ENCODE peak calls at places on chromosomes 6 and 20, in ten cellular contexts. One of them, this sample, is unnamed.

GRCh38 chr6:82072113-82072512 is 175.4 kb downstream of the IBTK start:
- DNase-seq in stimulated activated CD4-positive, alpha-beta T cell treated with anti-CD3 and anti-CD28 coated beads, Interleukin-1b, Interleukin-23, amount 100 ng/mL, for 1 hour: no peak
- DNase-seq in endothelial cell: no peak
- DNase-seq in upper lobe of right lung: no peak
- DNase-seq in NCI-H1417: peak; percentile 98
- DNase-seq in right lobe of liver: no peak
- DNase-seq in NCI-H1436: peak; percentile 77
- DNase-seq in IMR-90: peak; percentile 20
- DNase-seq in sigmoid colon: no peak
- DNase-seq in GM03348: no peak
- DNase-seq in this sample: no peak

GRCh38 chr6:13302751-13303667 is 25.3 kb downstream of the TBC1D7 start:
- DNase-seq in sigmoid colon: peak; percentile 78
- DNase-seq in stimulated activated CD4-positive, alpha-beta T cell treated with anti-CD3 and anti-CD28 coated beads, Interleukin-1b, Interleukin-23, amount 100 ng/mL, for 1 hour: no peak
- DNase-seq in endothelial cell: no peak
- DNase-seq in GM03348: peak; percentile 91
- DNase-seq in NCI-H1436: no peak
- DNase-seq in IMR-90: peak; percentile 98
- DNase-seq in NCI-H1417: no peak
- DNase-seq in upper lobe of right lung: peak; percentile 75
- DNase-seq in right lobe of liver: peak; percentile 70
- DNase-seq in this sample: no peak

GRCh38 chr6:150115769-150116168 is 27.1 kb upstream of the PPP1R14C start:
- DNase-seq in NCI-H1417: no peak
- DNase-seq in GM03348: no peak
- DNase-seq in endothelial cell: no peak
- DNase-seq in NCI-H1436: no peak
- DNase-seq in upper lobe of right lung: no peak
- DNase-seq in stimulated activated CD4-positive, alpha-beta T cell treated with anti-CD3 and anti-CD28 coated beads, Interleukin-1b, Interleukin-23, amount 100 ng/mL, for 1 hour: no peak
- DNase-seq in sigmoid colon: no peak
- DNase-seq in IMR-90: no peak
- DNase-seq in right lobe of liver: no peak
- DNase-seq in this sample: no peak

GRCh38 chr20:43893930-43894329 is 20.7 kb upstream of the TOX2 start:
- DNase-seq in GM03348: no peak
- DNase-seq in NCI-H1417: no peak
- DNase-seq in IMR-90: peak; percentile 24
- DNase-seq in upper lobe of right lung: no peak
- DNase-seq in stimulated activated CD4-positive, alpha-beta T cell treated with anti-CD3 and anti-CD28 coated beads, Interleukin-1b, Interleukin-23, amount 100 ng/mL, for 1 hour: no peak
- DNase-seq in sigmoid colon: no peak
- DNase-seq in NCI-H1436: no peak
- DNase-seq in right lobe of liver: no peak
- DNase-seq in endothelial cell: no peak
- DNase-seq in this sample: no peak

GRCh38 chr6:81826785-81827184 is 74.3 kb upstream of the TENT5A start:
- DNase-seq in right lobe of liver: no peak
- DNase-seq in upper lobe of right lung: no peak
- DNase-seq in endothelial cell: no peak
- DNase-seq in NCI-H1436: no peak
- DNase-seq in NCI-H1417: no peak
- DNase-seq in GM03348: no peak
- DNase-seq in sigmoid colon: no peak
- DNase-seq in stimulated activated CD4-positive, alpha-beta T cell treated with anti-CD3 and anti-CD28 coated beads, Interleukin-1b, Interleukin-23, amount 100 ng/mL, for 1 hour: no peak
- DNase-seq in IMR-90: no peak
- DNase-seq in this sample: no peak

GRCh38 chr6:156268849-156269248 is 508.3 kb upstream of the ARID1B start:
- DNase-seq in stimulated activated CD4-positive, alpha-beta T cell treated with anti-CD3 and anti-CD28 coated beads, Interleukin-1b, Interleukin-23, amount 100 ng/mL, for 1 hour: no peak
- DNase-seq in endothelial cell: no peak
- DNase-seq in sigmoid colon: no peak
- DNase-seq in NCI-H1436: no peak
- DNase-seq in right lobe of liver: no peak
- DNase-seq in NCI-H1417: no peak
- DNase-seq in IMR-90: no peak
- DNase-seq in GM03348: no peak
- DNase-seq in upper lobe of right lung: no peak
- DNase-seq in this sample: no peak

GRCh38 chr6:5457983-5458683 is 196.8 kb downstream of the FARS2 start:
- DNase-seq in endothelial cell: no peak
- DNase-seq in upper lobe of right lung: peak; percentile 83
- DNase-seq in sigmoid colon: no peak
- DNase-seq in NCI-H1436: no peak
- DNase-seq in NCI-H1417: peak; percentile 22
- DNase-seq in stimulated activated CD4-positive, alpha-beta T cell treated with anti-CD3 and anti-CD28 coated beads, Interleukin-1b, Interleukin-23, amount 100 ng/mL, for 1 hour: no peak
- DNase-seq in right lobe of liver: peak; percentile 85
- DNase-seq in GM03348: no peak
- DNase-seq in IMR-90: no peak
- DNase-seq in this sample: no peak

GRCh38 chr20:46108976-46109375 is 9.1 kb upstream of the CD40 start:
- DNase-seq in NCI-H1417: no peak
- DNase-seq in sigmoid colon: no peak
- DNase-seq in endothelial cell: no peak
- DNase-seq in right lobe of liver: no peak
- DNase-seq in GM03348: no peak
- DNase-seq in stimulated activated CD4-positive, alpha-beta T cell treated with anti-CD3 and anti-CD28 coated beads, Interleukin-1b, Interleukin-23, amount 100 ng/mL, for 1 hour: no peak
- DNase-seq in IMR-90: no peak
- DNase-seq in upper lobe of right lung: no peak
- DNase-seq in NCI-H1436: no peak
- DNase-seq in this sample: no peak

GRCh38 chr6:159249150-159249549 is 80.0 kb downstream of the FNDC1 start:
- DNase-seq in stimulated activated CD4-positive, alpha-beta T cell treated with anti-CD3 and anti-CD28 coated beads, Interleukin-1b, Interleukin-23, amount 100 ng/mL, for 1 hour: no peak
- DNase-seq in right lobe of liver: no peak
- DNase-seq in GM03348: peak; percentile 73
- DNase-seq in sigmoid colon: no peak
- DNase-seq in NCI-H1417: no peak
- DNase-seq in upper lobe of right lung: no peak
- DNase-seq in IMR-90: no peak
- DNase-seq in NCI-H1436: no peak
- DNase-seq in endothelial cell: no peak
- DNase-seq in this sample: no peak

GRCh38 chr6:7587631-7588100 is 2.3 kb upstream of the SNRNP48 start:
- DNase-seq in IMR-90: peak; percentile 69
- DNase-seq in NCI-H1436: no peak
- DNase-seq in sigmoid colon: no peak
- DNase-seq in stimulated activated CD4-positive, alpha-beta T cell treated with anti-CD3 and anti-CD28 coated beads, Interleukin-1b, Interleukin-23, amount 100 ng/mL, for 1 hour: no peak
- DNase-seq in right lobe of liver: no peak
- DNase-seq in GM03348: peak; percentile 37
- DNase-seq in NCI-H1417: no peak
- DNase-seq in endothelial cell: no peak
- DNase-seq in upper lobe of right lung: no peak
- DNase-seq in this sample: no peak

GRCh38 chr20:7728373-7728772 is 211.9 kb downstream of the HAO1 start:
- DNase-seq in NCI-H1436: no peak
- DNase-seq in sigmoid colon: no peak
- DNase-seq in stimulated activated CD4-positive, alpha-beta T cell treated with anti-CD3 and anti-CD28 coated beads, Interleukin-1b, Interleukin-23, amount 100 ng/mL, for 1 hour: no peak
- DNase-seq in IMR-90: no peak
- DNase-seq in upper lobe of right lung: no peak
- DNase-seq in NCI-H1417: no peak
- DNase-seq in GM03348: no peak
- DNase-seq in right lobe of liver: no peak
- DNase-seq in endothelial cell: no peak
- DNase-seq in this sample: no peak

GRCh38 chr20:64131406-64131805 is 24.0 kb upstream of the NPBWR2 start:
- DNase-seq in NCI-H1436: no peak
- DNase-seq in NCI-H1417: peak; percentile 74
- DNase-seq in GM03348: no peak
- DNase-seq in endothelial cell: no peak
- DNase-seq in upper lobe of right lung: peak; percentile 32
- DNase-seq in right lobe of liver: no peak
- DNase-seq in sigmoid colon: peak; percentile 39
- DNase-seq in IMR-90: no peak
- DNase-seq in stimulated activated CD4-positive, alpha-beta T cell treated with anti-CD3 and anti-CD28 coated beads, Interleukin-1b, Interleukin-23, amount 100 ng/mL, for 1 hour: no peak
- DNase-seq in this sample: no peak

GRCh38 chr6:43939281-43940070 is 169.5 kb downstream of the VEGFA start:
- DNase-seq in upper lobe of right lung: no peak
- DNase-seq in endothelial cell: no peak
- DNase-seq in sigmoid colon: peak; percentile 59
- DNase-seq in IMR-90: no peak
- DNase-seq in right lobe of liver: no peak
- DNase-seq in NCI-H1436: no peak
- DNase-seq in NCI-H1417: no peak
- DNase-seq in GM03348: no peak
- DNase-seq in stimulated activated CD4-positive, alpha-beta T cell treated with anti-CD3 and anti-CD28 coated beads, Interleukin-1b, Interleukin-23, amount 100 ng/mL, for 1 hour: no peak
- DNase-seq in this sample: no peak

GRCh38 chr6:37279366-37280134 is 21.6 kb upstream of the TMEM217 start:
- DNase-seq in endothelial cell: no peak
- DNase-seq in NCI-H1436: no peak
- DNase-seq in IMR-90: peak; percentile 70
- DNase-seq in upper lobe of right lung: no peak
- DNase-seq in GM03348: peak; percentile 66
- DNase-seq in sigmoid colon: no peak
- DNase-seq in stimulated activated CD4-positive, alpha-beta T cell treated with anti-CD3 and anti-CD28 coated beads, Interleukin-1b, Interleukin-23, amount 100 ng/mL, for 1 hour: no peak
- DNase-seq in NCI-H1417: no peak
- DNase-seq in right lobe of liver: peak; percentile 48
- DNase-seq in this sample: no peak

GRCh38 chr6:118725944-118726343 is 74.6 kb upstream of the CEP85L start:
- DNase-seq in stimulated activated CD4-positive, alpha-beta T cell treated with anti-CD3 and anti-CD28 coated beads, Interleukin-1b, Interleukin-23, amount 100 ng/mL, for 1 hour: peak; percentile 40
- DNase-seq in upper lobe of right lung: no peak
- DNase-seq in GM03348: no peak
- DNase-seq in NCI-H1417: no peak
- DNase-seq in endothelial cell: no peak
- DNase-seq in right lobe of liver: no peak
- DNase-seq in NCI-H1436: no peak
- DNase-seq in sigmoid colon: no peak
- DNase-seq in IMR-90: no peak
- DNase-seq in this sample: peak; percentile 32

GRCh38 chr20:52446421-52447231 is 255.0 kb upstream of the ZFP64 start:
- DNase-seq in upper lobe of right lung: no peak
- DNase-seq in IMR-90: peak; percentile 66
- DNase-seq in endothelial cell: no peak
- DNase-seq in right lobe of liver: no peak
- DNase-seq in stimulated activated CD4-positive, alpha-beta T cell treated with anti-CD3 and anti-CD28 coated beads, Interleukin-1b, Interleukin-23, amount 100 ng/mL, for 1 hour: no peak
- DNase-seq in NCI-H1436: no peak
- DNase-seq in sigmoid colon: no peak
- DNase-seq in GM03348: no peak
- DNase-seq in NCI-H1417: no peak
- DNase-seq in this sample: no peak

GRCh38 chr6:3329491-3330051 is 70.8 kb downstream of the PSMG4 start:
- DNase-seq in NCI-H1417: no peak
- DNase-seq in NCI-H1436: no peak
- DNase-seq in GM03348: no peak
- DNase-seq in stimulated activated CD4-positive, alpha-beta T cell treated with anti-CD3 and anti-CD28 coated beads, Interleukin-1b, Interleukin-23, amount 100 ng/mL, for 1 hour: no peak
- DNase-seq in right lobe of liver: no peak
- DNase-seq in sigmoid colon: no peak
- DNase-seq in upper lobe of right lung: no peak
- DNase-seq in endothelial cell: no peak
- DNase-seq in IMR-90: no peak
- DNase-seq in this sample: no peak

GRCh38 chr6:130598021-130598989 is 228.9 kb upstream of the SMLR1 start:
- DNase-seq in NCI-H1436: no peak
- DNase-seq in NCI-H1417: peak; percentile 25
- DNase-seq in right lobe of liver: no peak
- DNase-seq in GM03348: peak; percentile 4
- DNase-seq in endothelial cell: no peak
- DNase-seq in stimulated activated CD4-positive, alpha-beta T cell treated with anti-CD3 and anti-CD28 coated beads, Interleukin-1b, Interleukin-23, amount 100 ng/mL, for 1 hour: no peak
- DNase-seq in upper lobe of right lung: no peak
- DNase-seq in IMR-90: no peak
- DNase-seq in sigmoid colon: no peak
- DNase-seq in this sample: no peak